ENCODE peak calls at places on chromosomes 5 and 9, in four cellular contexts. V, M, K and H are unnamed samples.
A peak's percentile ranks its signal among the peaks of the same experiment; 100 is the strongest.

GRCh38 chr9:109166771-109167601 is at the start of gene FRRS1L:
- DNase-seq in V (no peak), M (peak; percentile 16), K (peak; percentile 45), H (no peak)

GRCh38 chr5:53476531-53477480 is 3.6 kb upstream of the FST start:
- DNase-seq in M (no peak), V (peak; percentile 46), K (no peak), H (no peak)

GRCh38 chr9:123418052-123418430 is 62.0 kb downstream of the CRB2 start:
- DNase-seq in M (no peak), K (no peak), V (no peak), H (no peak)

GRCh38 chr9:7105095-7105494 is 347.3 kb downstream of the KDM4C start:
- DNase-seq in V (no peak), K (no peak), M (peak; percentile 14), H (no peak)

GRCh38 chr5:19498852-19499251 is 489.1 kb downstream of the CDH18 start:
- DNase-seq in M (no peak), V (no peak), K (no peak), H (no peak)

GRCh38 chr9:98884849-98885248 is 58.9 kb upstream of the COL15A1 start:
- DNase-seq in K (no peak), V (no peak), M (no peak), H (no peak)

GRCh38 chr9:120894404-120895226 is 17.6 kb upstream of the PHF19 start:
- DNase-seq in K (peak; percentile 80), V (no peak), M (peak; percentile 76), H (no peak)

GRCh38 chr9:112884086-112884485 is 6.6 kb downstream of the SLC46A2 start:
- DNase-seq in M (peak; percentile 42), V (no peak), K (peak; percentile 57), H (no peak)

GRCh38 chr9:121863931-121864330 is 212.5 kb downstream of the DAB2IP start:
- DNase-seq in M (peak; percentile 33), V (no peak), K (no peak), H (no peak)

GRCh38 chr5:168852329-168852728 is 273.2 kb upstream of the PANK3 start:
- DNase-seq in K (no peak), V (no peak), M (no peak), H (no peak)

GRCh38 chr5:179152144-179152895 is 92.1 kb downstream of the ZNF354C start:
- DNase-seq in V (no peak), K (no peak), M (no peak), H (no peak)

GRCh38 chr5:67395790-67396418 is 199.3 kb upstream of the CD180 start:
- DNase-seq in K (no peak), M (peak; percentile 20), V (no peak), H (no peak)

GRCh38 chr5:172739385-172739784 is 31.6 kb downstream of the DUSP1 start:
- DNase-seq in M (no peak), K (no peak), V (no peak), H (no peak)

GRCh38 chr5:109743770-109744212 is 54.1 kb downstream of the MAN2A1 start:
- DNase-seq in K (peak; percentile 71), M (peak; percentile 79), V (no peak), H (no peak)

GRCh38 chr5:74052441-74052840 is 426.4 kb downstream of the ARHGEF28 start:
- DNase-seq in M (no peak), K (no peak), V (no peak), H (no peak)

GRCh38 chr5:83927140-83927733 is 206.6 kb upstream of the HAPLN1 start:
- DNase-seq in M (peak; percentile 86), V (no peak), K (peak; percentile 42), H (no peak)

GRCh38 chr5:40779561-40779960 is 18.6 kb downstream of the PRKAA1 start:
- DNase-seq in K (no peak), V (no peak), M (no peak), H (no peak)

GRCh38 chr5:95817430-95817829 is 5.1 kb downstream of the GLRX start:
- DNase-seq in V (no peak), M (no peak), K (no peak), H (peak; percentile 56)

GRCh38 chr5:164355267-164355830 is 849.9 kb downstream of the MAT2B start:
- DNase-seq in K (no peak), M (no peak), V (no peak), H (no peak)

GRCh38 chr5:190366-191035 is 794 bp upstream of the LRRC14B start:
- DNase-seq in M (no peak), K (no peak), V (no peak), H (peak; percentile 70)

GRCh38 chr5:52783226-52783959 is 4.3 kb upstream of the ITGA1 start:
- DNase-seq in K (peak; percentile 49), M (no peak), V (no peak), H (no peak)

GRCh38 chr5:67515762-67516161 is 319.2 kb upstream of the CD180 start:
- DNase-seq in M (no peak), V (no peak), K (no peak), H (no peak)

GRCh38 chr5:169970911-169971436 is 9.3 kb downstream of the INSYN2B start:
- DNase-seq in V (no peak), M (peak; percentile 74), K (peak; percentile 77), H (peak; percentile 18)

GRCh38 chr5:27325513-27325912 is 287.1 kb upstream of the CDH9 start:
- DNase-seq in K (no peak), M (peak; percentile 18), V (no peak), H (no peak)

GRCh38 chr5:58016329-58016728 is 443.6 kb downstream of the PLK2 start:
- DNase-seq in K (no peak), M (peak; percentile 94), V (no peak), H (no peak)

GRCh38 chr5:9932770-9933169 is 302.6 kb upstream of the TAS2R1 start:
- DNase-seq in K (peak; percentile 36), V (no peak), M (peak; percentile 52), H (no peak)

GRCh38 chr5:137207023-137207760 is 291.9 kb downstream of the SPOCK1 start:
- DNase-seq in V (no peak), K (no peak), M (no peak), H (no peak)